ENCODE peak calls at places on chromosomes 12 and 14, in five cellular contexts. V is left lobe of liver; O is activated CD4-positive, alpha-beta T cell treated with anti-CD3 and anti-CD28 coated beads, Interleukin-2, amount 50 U/mL, for 1 hour; E is Panc1; H is IMR-90. P is an unnamed sample.

GRCh38 chr14:90568405-90568804 is 171.6 kb downstream of the CALM1 start:
- DNase-seq in V (no peak), O (no peak), E (no peak), H (no peak), P (no peak)

GRCh38 chr12:112711026-112711425 is 80.5 kb upstream of the RPH3A start:
- DNase-seq in V (no peak), O (no peak), E (no peak), H (no peak), P (no peak)

GRCh38 chr14:63857467-63858030 is 4.7 kb downstream of the SYNE2 start:
- DNase-seq in V (no peak), O (peak; percentile 23), E (no peak), H (no peak), P (no peak)

GRCh38 chr12:51678086-51678724 is 87.2 kb downstream of the SCN8A start:
- DNase-seq in V (peak; percentile 55), O (peak; percentile 12), E (peak; percentile 43), H (peak; percentile 67), P (no peak)

GRCh38 chr12:87678453-87678852 is 350.7 kb downstream of the C12orf50 start:
- DNase-seq in V (no peak), O (no peak), E (no peak), H (peak; percentile 59), P (no peak)

GRCh38 chr14:69315302-69315701 is 55.3 kb downstream of the GALNT16 start:
- DNase-seq in V (peak; percentile 32), O (no peak), E (no peak), H (no peak), P (no peak)

GRCh38 chr12:18983854-18984253 is 145.7 kb upstream of the PLEKHA5 start:
- DNase-seq in V (no peak), O (no peak), E (no peak), H (no peak), P (no peak)

GRCh38 chr12:951166-951565 is 1.7 kb upstream of the RAD52 start:
- DNase-seq in V (no peak), O (no peak), E (no peak), H (no peak), P (no peak)

GRCh38 chr12:6372403-6373003 is 2.9 kb downstream of the SCNN1A start:
- DNase-seq in V (no peak), O (no peak), E (peak; percentile 71), H (peak; percentile 69), P (no peak)

GRCh38 chr12:121799842-121800693 is 3.7 kb upstream of the SETD1B start:
- DNase-seq in V (peak; percentile 92), O (peak; percentile 72), E (no peak), H (peak; percentile 84), P (no peak)

GRCh38 chr12:25546318-25546717 is 6.8 kb downstream of the LMNTD1 start:
- DNase-seq in V (no peak), O (no peak), E (no peak), H (peak; percentile 24), P (no peak)

GRCh38 chr14:61178226-61179060 is 102.7 kb downstream of the TMEM30B start:
- DNase-seq in V (no peak), O (no peak), E (peak; percentile 72), H (peak; percentile 99), P (peak; percentile 95)

GRCh38 chr14:68552597-68552996 is 240.3 kb downstream of the ZFP36L1 start:
- DNase-seq in V (no peak), O (no peak), E (no peak), H (peak; percentile 20), P (no peak)

GRCh38 chr12:130053641-130054040 is 108.6 kb upstream of the FZD10 start:
- DNase-seq in V (no peak), O (no peak), E (no peak), H (no peak), P (no peak)

GRCh38 chr14:69259531-69260245 is at the start of gene GALNT16:
- DNase-seq in V (no peak), O (no peak), E (no peak), H (peak; percentile 12), P (no peak)

GRCh38 chr12:2282321-2282720 is 229.5 kb downstream of the CACNA1C start:
- DNase-seq in V (peak; percentile 14), O (no peak), E (no peak), H (no peak), P (no peak)

GRCh38 chr12:45244561-45245348 is 28.9 kb downstream of the ANO6 start:
- DNase-seq in V (no peak), O (no peak), E (no peak), H (peak; percentile 66), P (no peak)

GRCh38 chr12:125989716-125990115 is 924.5 kb downstream of the AACS start:
- DNase-seq in V (no peak), O (no peak), E (no peak), H (no peak), P (no peak)

GRCh38 chr14:51957950-51958349 is 31.4 kb upstream of the RTRAF start:
- DNase-seq in V (no peak), O (no peak), E (no peak), H (peak; percentile 45), P (peak; percentile 51)

GRCh38 chr14:25132734-25133422 is 82.9 kb upstream of the STXBP6 start:
- DNase-seq in V (peak; percentile 66), O (peak; percentile 29), E (peak; percentile 25), H (peak; percentile 55), P (no peak)

GRCh38 chr12:93443576-93443975 is 1.8 kb upstream of the UBE2N start:
- DNase-seq in V (no peak), O (no peak), E (no peak), H (no peak), P (no peak)

GRCh38 chr12:51395283-51396230 is 4.4 kb upstream of the GALNT6 start:
- DNase-seq in V (no peak), O (no peak), E (no peak), H (no peak), P (no peak)

GRCh38 chr12:105419606-105420005 is 89.1 kb downstream of the C12orf75 start:
- DNase-seq in V (no peak), O (no peak), E (no peak), H (no peak), P (no peak)

GRCh38 chr12:93614917-93615596 is 42.6 kb downstream of the SOCS2 start:
- DNase-seq in V (no peak), O (no peak), E (no peak), H (peak; percentile 22), P (no peak)

GRCh38 chr12:93966516-93967133 is 181.8 kb upstream of the PLXNC1 start:
- DNase-seq in V (no peak), O (no peak), E (no peak), H (no peak), P (no peak)

GRCh38 chr12:54127538-54128259 is 61.1 kb downstream of the SMUG1 start:
- DNase-seq in V (no peak), O (no peak), E (no peak), H (no peak), P (no peak)

GRCh38 chr14:67487937-67488893 is at the start of gene TMEM229B:
- DNase-seq in V (no peak), O (peak; percentile 55), E (no peak), H (no peak), P (no peak)

GRCh38 chr14:105576525-105577088 is 50.2 kb downstream of the TMEM121 start:
- DNase-seq in V (no peak), O (no peak), E (no peak), H (no peak), P (no peak)

GRCh38 chr14:31926123-31926522 is 151.0 kb upstream of the ARHGAP5 start:
- DNase-seq in V (no peak), O (no peak), E (no peak), H (peak; percentile 53), P (no peak)

GRCh38 chr12:13135336-13136178 is 32.1 kb upstream of the GSG1 start:
- DNase-seq in V (no peak), O (no peak), E (no peak), H (peak; percentile 83), P (no peak)

GRCh38 chr12:88856201-88856600 is 275.9 kb upstream of the KITLG start:
- DNase-seq in V (no peak), O (no peak), E (no peak), H (no peak), P (no peak)

GRCh38 chr14:68784995-68785816 is 7.7 kb downstream of the ZFP36L1 start:
- DNase-seq in V (peak; percentile 59), O (no peak), E (no peak), H (peak; percentile 86), P (no peak)

GRCh38 chr14:68616255-68616902 is 176.5 kb downstream of the ZFP36L1 start:
- DNase-seq in V (no peak), O (no peak), E (no peak), H (peak; percentile 42), P (no peak)

GRCh38 chr14:36941783-36942521 is 230.5 kb downstream of the SLC25A21 start:
- DNase-seq in V (peak; percentile 54), O (peak; percentile 14), E (peak; percentile 64), H (peak; percentile 64), P (peak; percentile 39)

GRCh38 chr12:123441523-123442164 is 5.2 kb upstream of the RILPL2 start:
- DNase-seq in V (no peak), O (no peak), E (no peak), H (no peak), P (no peak)

GRCh38 chr14:24067133-24068082 is 4.0 kb upstream of the CPNE6 start:
- DNase-seq in V (peak; percentile 90), O (no peak), E (no peak), H (no peak), P (no peak)

GRCh38 chr14:32074887-32075572 is 2.1 kb upstream of the ARHGAP5 start:
- DNase-seq in V (no peak), O (no peak), E (no peak), H (peak; percentile 1), P (no peak)

GRCh38 chr14:43183916-43184315 is 1323.2 kb downstream of the FSCB start:
- DNase-seq in V (no peak), O (no peak), E (no peak), H (no peak), P (no peak)